ENCODE peak calls at places on chromosomes 16 and 17, in six cellular contexts. G, V, S, E, Y and U are unnamed samples.

GRCh38 chr17:80774146-80774545 is 217.5 kb upstream of the CHMP6 start:
- DNase-seq in Y (no peak), G (no peak), E (no peak), V (peak), S (no peak), U (no peak)

GRCh38 chr16:53872248-53873221 is 168.6 kb downstream of the FTO start:
- DNase-seq in E (no peak), S (peak), Y (peak), G (no peak), V (no peak), U (peak)

GRCh38 chr17:46766493-46767491 is 51.7 kb downstream of the WNT3 start:
- DNase-seq in V (no peak), G (no peak), Y (no peak), S (no peak), E (no peak), U (no peak)

GRCh38 chr17:75270218-75270965 is 639 bp downstream of the MIF4GD start:
- DNase-seq in G (peak), Y (peak), E (peak), S (peak), V (peak), U (peak)

GRCh38 chr17:74427048-74427762 is 4.7 kb upstream of the GPRC5C start:
- DNase-seq in G (peak), Y (no peak), S (no peak), V (peak), E (no peak), U (no peak)

GRCh38 chr16:86298166-86299131 is 211.9 kb upstream of the FOXF1 start:
- DNase-seq in V (no peak), E (no peak), G (no peak), S (peak), Y (peak), U (peak)

GRCh38 chr17:51289776-51290175 is 29.4 kb downstream of the UTP18 start:
- DNase-seq in E (no peak), Y (no peak), S (no peak), G (no peak), V (no peak), U (no peak)

GRCh38 chr17:77451894-77452852 is 311.4 kb downstream of the SEC14L1 start:
- DNase-seq in V (peak), S (peak), G (peak), E (peak), Y (peak), U (no peak)

GRCh38 chr17:8820311-8821010 is 21.3 kb upstream of the MFSD6L start:
- DNase-seq in G (no peak), E (no peak), Y (no peak), S (peak), V (no peak), U (no peak)

GRCh38 chr17:83144421-83145357 is 65.3 kb downstream of the METRNL start:
- DNase-seq in E (no peak), S (peak), G (no peak), Y (peak), V (peak), U (no peak)

GRCh38 chr16:11586856-11587642 is at the start of gene LITAF:
- DNase-seq in V (peak), Y (peak), S (peak), E (peak), G (peak), U (no peak)

GRCh38 chr16:85389679-85390470 is 223.2 kb upstream of the GSE1 start:
- DNase-seq in Y (no peak), S (no peak), G (no peak), E (peak), V (no peak), U (no peak)

GRCh38 chr17:9200197-9200662 is 178.9 kb downstream of the NTN1 start:
- DNase-seq in Y (no peak), S (no peak), G (no peak), V (no peak), E (no peak), U (no peak)

GRCh38 chr17:6161456-6161855 is 91.3 kb downstream of the WSCD1 start:
- DNase-seq in Y (no peak), S (no peak), V (no peak), E (no peak), G (no peak), U (no peak)

GRCh38 chr16:53605356-53605755 is 98.3 kb downstream of the RPGRIP1L start:
- DNase-seq in Y (no peak), S (no peak), E (no peak), G (no peak), V (no peak), U (no peak)

GRCh38 chr17:74646231-74646630 is 22.7 kb upstream of the CD300E start:
- DNase-seq in S (no peak), E (no peak), V (no peak), Y (no peak), G (no peak), U (no peak)

GRCh38 chr17:78044280-78044835 is 84.2 kb downstream of the TMC6 start:
- DNase-seq in G (no peak), E (no peak), V (no peak), Y (peak), S (no peak), U (no peak)

GRCh38 chr16:87303431-87303930 is 13.7 kb downstream of the C16orf95 start:
- DNase-seq in V (no peak), G (no peak), E (no peak), S (no peak), Y (no peak), U (no peak)

GRCh38 chr17:16286009-16286946 is 67.0 kb downstream of the CENPV start:
- DNase-seq in V (peak), S (peak), G (peak), Y (peak), E (no peak), U (peak)

GRCh38 chr16:82252582-82252981 is 82.6 kb upstream of the MPHOSPH6 start:
- DNase-seq in Y (no peak), G (no peak), E (no peak), S (no peak), V (no peak), U (no peak)

GRCh38 chr17:76199466-76199865 is 40.8 kb downstream of the RNF157 start:
- DNase-seq in S (no peak), G (no peak), V (no peak), E (no peak), Y (no peak), U (no peak)

GRCh38 chr17:6936370-6937028 is 59.4 kb upstream of the ALOX12 start:
- DNase-seq in E (no peak), Y (no peak), V (no peak), S (peak), G (no peak), U (no peak)

GRCh38 chr17:17568772-17569195 is 22.7 kb downstream of the PEMT start:
- DNase-seq in E (peak), S (peak), Y (peak), V (peak), G (peak), U (no peak)

GRCh38 chr16:89198417-89199240 is 1.7 kb downstream of the SLC22A31 start:
- DNase-seq in V (no peak), Y (no peak), S (no peak), E (no peak), G (no peak), U (no peak)

GRCh38 chr16:69566437-69567030 is 768 bp downstream of the NFAT5 start:
- DNase-seq in S (peak), V (peak), G (peak), E (peak), Y (peak), U (peak)

GRCh38 chr17:40437095-40437732 is 6.0 kb upstream of the IGFBP4 start:
- DNase-seq in S (no peak), G (no peak), Y (no peak), E (peak), V (no peak), U (no peak)

GRCh38 chr16:19660432-19660831 is 57.6 kb downstream of the KNOP1 start:
- DNase-seq in Y (no peak), V (no peak), G (no peak), E (no peak), S (no peak), U (no peak)

GRCh38 chr17:81086789-81087551 is 52.0 kb downstream of the BAIAP2 start:
- DNase-seq in E (no peak), V (no peak), Y (no peak), S (no peak), G (no peak), U (no peak)

GRCh38 chr16:76459111-76459510 is 181.9 kb downstream of the CNTNAP4 start:
- DNase-seq in G (no peak), Y (no peak), V (no peak), S (no peak), E (no peak), U (no peak)

GRCh38 chr16:76450890-76451289 is 173.7 kb downstream of the CNTNAP4 start:
- DNase-seq in E (no peak), S (no peak), Y (no peak), G (no peak), V (no peak), U (no peak)

GRCh38 chr16:76461836-76462235 is 184.6 kb downstream of the CNTNAP4 start:
- DNase-seq in E (no peak), S (no peak), Y (no peak), G (no peak), V (no peak), U (no peak)

GRCh38 chr16:76456016-76456415 is 178.8 kb downstream of the CNTNAP4 start:
- DNase-seq in Y (no peak), S (no peak), G (no peak), E (no peak), V (no peak), U (no peak)
- H3K4me3 ChIP-seq in Y (no peak), S (no peak), G (no peak), E (no peak), V (no peak), U (no peak)

DNA sequence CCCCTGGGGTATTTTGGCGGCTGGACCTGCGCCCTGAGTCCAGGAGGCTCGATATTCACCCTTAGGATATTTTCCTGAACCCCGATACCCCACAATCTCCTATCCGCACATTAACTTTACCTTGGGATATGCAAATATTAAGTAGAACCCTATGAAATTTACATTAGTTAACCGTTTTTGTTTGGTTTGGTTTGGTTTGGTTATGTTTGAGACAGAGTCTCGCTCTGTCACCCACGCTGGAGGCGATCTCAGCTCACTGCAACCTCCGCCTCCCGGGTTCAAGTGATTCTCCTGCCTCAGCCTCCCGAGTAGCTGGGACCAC is 9.3 kb upstream of the NAGS start:
- DNase-seq in G (no peak), Y (no peak), E (no peak), S (no peak), V (no peak), U (no peak)
- H3K4me3 ChIP-seq in G (no peak), Y (peak), E (peak), S (no peak), V (peak), U (peak)

GRCh38 chr17:58572846-58573245 is 58.4 kb upstream of the MTMR4 start:
- DNase-seq in E (no peak), S (no peak), Y (no peak), G (no peak), V (no peak), U (no peak)
- H3K4me3 ChIP-seq in E (no peak), S (no peak), Y (no peak), G (no peak), V (no peak), U (no peak)

GRCh38 chr16:14307623-14308356 is 236.7 kb downstream of the MRTFB start:
- DNase-seq in Y (no peak), G (no peak), E (no peak), S (peak), V (no peak), U (no peak)

GRCh38 chr16:14307059-14307531 is 236.0 kb downstream of the MRTFB start:
- DNase-seq in E (no peak), V (no peak), G (no peak), S (no peak), Y (no peak), U (no peak)

GRCh38 chr16:14304891-14305459 is 233.9 kb downstream of the MRTFB start:
- DNase-seq in V (no peak), Y (no peak), G (no peak), E (no peak), S (no peak), U (no peak)

GRCh38 chr16:14308357-14308723 is 237.2 kb downstream of the MRTFB start:
- DNase-seq in E (no peak), G (no peak), Y (no peak), V (no peak), S (no peak), U (no peak)

DNA sequence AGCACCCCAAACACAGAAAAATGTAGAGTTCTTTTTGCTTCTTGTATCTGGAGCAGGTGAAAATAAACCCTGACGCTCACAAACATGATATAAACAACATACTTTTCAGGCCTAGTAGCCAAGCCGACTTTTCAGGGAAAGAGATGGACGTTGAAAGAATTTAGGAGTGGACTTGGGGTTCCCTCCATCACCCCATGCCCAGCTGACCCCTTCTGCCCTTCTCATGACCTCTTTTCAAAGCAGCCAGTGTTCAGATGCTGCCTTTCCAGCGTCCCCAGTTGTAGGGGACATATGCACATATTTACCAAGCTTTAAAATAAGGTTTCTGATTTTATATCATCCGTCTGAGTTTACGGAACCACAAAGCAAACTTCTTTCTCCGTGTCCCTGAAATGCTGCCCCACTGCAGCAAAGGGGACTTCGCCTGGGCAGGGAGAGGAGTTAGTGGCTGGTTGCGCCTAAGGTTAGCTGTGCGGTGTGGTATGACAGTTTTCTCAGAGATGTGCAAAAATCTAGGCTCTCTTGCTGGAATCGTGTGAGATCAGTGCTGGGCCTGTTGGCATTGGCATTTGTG is 235.5 kb downstream of the MRTFB start:
- DNase-seq in V (no peak), Y (no peak), E (no peak), S (no peak), G (no peak), U (no peak)
- H3K4me3 ChIP-seq in V (no peak), Y (no peak), E (no peak), S (no peak), G (no peak), U (no peak)

DNA sequence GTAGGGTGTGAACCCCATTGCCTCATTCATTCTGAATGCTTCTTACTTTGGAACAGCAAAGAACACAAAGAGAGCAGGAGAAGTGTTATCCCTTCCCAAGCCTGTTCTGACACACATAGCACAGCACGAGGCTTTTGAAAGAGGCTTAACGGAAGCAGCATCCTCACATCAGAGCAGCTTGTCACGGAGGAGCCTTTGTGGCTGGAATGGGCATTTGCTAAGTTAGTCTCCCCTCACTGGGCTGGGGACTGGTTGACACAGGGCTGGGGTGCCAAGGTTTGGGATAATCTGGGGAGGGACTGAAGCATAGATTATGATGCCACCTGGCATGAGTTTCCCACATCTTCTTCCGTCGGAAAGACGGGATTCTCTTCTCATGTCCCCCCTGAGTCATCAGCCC is 167.5 kb upstream of the DNAH9 start:
- DNase-seq in S (no peak), Y (no peak), E (no peak), V (no peak), G (no peak), U (no peak)
- H3K4me3 ChIP-seq in S (no peak), Y (no peak), E (no peak), V (no peak), G (no peak), U (no peak)